ENCODE peak calls at places on chromosomes 3 and 15, in four cellular contexts. One of them, this sample, is unnamed.

GRCh38 chr3:99108508-99108907 is 207.0 kb upstream of the DCBLD2 start:
- DNase-seq in astrocyte of the spinal cord: peak
- DNase-seq in kidney epithelial cell: peak
- DNase-seq in brain microvascular endothelial cell: peak
- DNase-seq in this sample: peak

GRCh38 chr3:154979327-154979726 is 100.8 kb upstream of the MME start:
- DNase-seq in astrocyte of the spinal cord: no peak
- DNase-seq in kidney epithelial cell: no peak
- DNase-seq in brain microvascular endothelial cell: no peak
- DNase-seq in this sample: no peak

GRCh38 chr3:151925419-151925818 is 52.0 kb downstream of the SUCNR1 start:
- DNase-seq in astrocyte of the spinal cord: no peak
- DNase-seq in kidney epithelial cell: no peak
- DNase-seq in brain microvascular endothelial cell: peak
- DNase-seq in this sample: no peak

GRCh38 chr3:170717410-170718402 is 131.8 kb upstream of the SLC7A14 start:
- DNase-seq in astrocyte of the spinal cord: peak
- DNase-seq in kidney epithelial cell: no peak
- DNase-seq in brain microvascular endothelial cell: peak
- DNase-seq in this sample: no peak

GRCh38 chr15:63338170-63338569 is 43.5 kb downstream of the CA12 start:
- DNase-seq in astrocyte of the spinal cord: peak
- DNase-seq in kidney epithelial cell: peak
- DNase-seq in brain microvascular endothelial cell: no peak
- DNase-seq in this sample: peak

GRCh38 chr15:81312790-81313543 is 11.0 kb downstream of the STARD5 start:
- DNase-seq in astrocyte of the spinal cord: peak
- DNase-seq in kidney epithelial cell: peak
- DNase-seq in brain microvascular endothelial cell: peak
- DNase-seq in this sample: peak

GRCh38 chr3:64174328-64174727 is 50.9 kb downstream of the PRICKLE2 start:
- DNase-seq in astrocyte of the spinal cord: no peak
- DNase-seq in kidney epithelial cell: no peak
- DNase-seq in brain microvascular endothelial cell: no peak
- DNase-seq in this sample: no peak

GRCh38 chr15:67821784-67822451 is 3.4 kb upstream of the SKOR1 start:
- DNase-seq in astrocyte of the spinal cord: no peak
- DNase-seq in kidney epithelial cell: no peak
- DNase-seq in brain microvascular endothelial cell: no peak
- DNase-seq in this sample: no peak

GRCh38 chr3:159169828-159170227 is 368.0 kb downstream of the MFSD1 start:
- DNase-seq in astrocyte of the spinal cord: peak
- DNase-seq in kidney epithelial cell: peak
- DNase-seq in brain microvascular endothelial cell: peak
- DNase-seq in this sample: peak

GRCh38 chr3:150077581-150078247 is 107.0 kb upstream of the PFN2 start:
- DNase-seq in astrocyte of the spinal cord: no peak
- DNase-seq in kidney epithelial cell: no peak
- DNase-seq in brain microvascular endothelial cell: no peak
- DNase-seq in this sample: no peak

GRCh38 chr15:79897701-79898113 is 893 bp upstream of the MTHFS start:
- DNase-seq in astrocyte of the spinal cord: no peak
- DNase-seq in kidney epithelial cell: no peak
- DNase-seq in brain microvascular endothelial cell: no peak
- DNase-seq in this sample: no peak

GRCh38 chr15:41906608-41907007 is 12.8 kb upstream of the SPTBN5 start:
- DNase-seq in astrocyte of the spinal cord: no peak
- DNase-seq in kidney epithelial cell: no peak
- DNase-seq in brain microvascular endothelial cell: no peak
- DNase-seq in this sample: no peak

GRCh38 chr3:1380926-1381646 is 288.3 kb downstream of the CNTN6 start:
- DNase-seq in astrocyte of the spinal cord: no peak
- DNase-seq in kidney epithelial cell: no peak
- DNase-seq in brain microvascular endothelial cell: no peak
- DNase-seq in this sample: no peak

GRCh38 chr15:27902680-27903385 is 196.3 kb downstream of the OCA2 start:
- DNase-seq in astrocyte of the spinal cord: no peak
- DNase-seq in kidney epithelial cell: no peak
- DNase-seq in brain microvascular endothelial cell: no peak
- DNase-seq in this sample: no peak

GRCh38 chr3:133137042-133137393 is 98.8 kb downstream of the TMEM108 start:
- DNase-seq in astrocyte of the spinal cord: no peak
- DNase-seq in kidney epithelial cell: no peak
- DNase-seq in brain microvascular endothelial cell: no peak
- DNase-seq in this sample: no peak

GRCh38 chr15:40253179-40253790 is 14.4 kb downstream of the PAK6 start:
- DNase-seq in astrocyte of the spinal cord: no peak
- DNase-seq in kidney epithelial cell: no peak
- DNase-seq in brain microvascular endothelial cell: no peak
- DNase-seq in this sample: no peak

GRCh38 chr15:88748651-88749050 is 54.6 kb upstream of the ACAN start:
- DNase-seq in astrocyte of the spinal cord: no peak
- DNase-seq in kidney epithelial cell: no peak
- DNase-seq in brain microvascular endothelial cell: no peak
- DNase-seq in this sample: no peak

GRCh38 chr15:66883322-66883911 is 181.4 kb downstream of the SMAD6 start:
- DNase-seq in astrocyte of the spinal cord: peak
- DNase-seq in kidney epithelial cell: peak
- DNase-seq in brain microvascular endothelial cell: peak
- DNase-seq in this sample: peak

GRCh38 chr15:39433351-39433750 is 147.5 kb upstream of the THBS1 start:
- DNase-seq in astrocyte of the spinal cord: no peak
- DNase-seq in kidney epithelial cell: no peak
- DNase-seq in brain microvascular endothelial cell: no peak
- DNase-seq in this sample: no peak

GRCh38 chr3:53079147-53079546 is 33.3 kb upstream of the SFMBT1 start:
- DNase-seq in astrocyte of the spinal cord: no peak
- DNase-seq in kidney epithelial cell: no peak
- DNase-seq in brain microvascular endothelial cell: no peak
- DNase-seq in this sample: no peak

GRCh38 chr3:58250093-58250707 is 12.6 kb downstream of the ABHD6 start:
- DNase-seq in astrocyte of the spinal cord: no peak
- DNase-seq in kidney epithelial cell: no peak
- DNase-seq in brain microvascular endothelial cell: no peak
- DNase-seq in this sample: no peak

GRCh38 chr3:187210091-187210490 is 12.8 kb downstream of the RTP1 start:
- DNase-seq in astrocyte of the spinal cord: no peak
- DNase-seq in kidney epithelial cell: no peak
- DNase-seq in brain microvascular endothelial cell: no peak
- DNase-seq in this sample: no peak

GRCh38 chr3:185187391-185187790 is 34.5 kb upstream of the C3orf70 start:
- DNase-seq in astrocyte of the spinal cord: no peak
- DNase-seq in kidney epithelial cell: no peak
- DNase-seq in brain microvascular endothelial cell: no peak
- DNase-seq in this sample: no peak

GRCh38 chr3:152910211-152910610 is 75.3 kb downstream of the P2RY1 start:
- DNase-seq in astrocyte of the spinal cord: no peak
- DNase-seq in kidney epithelial cell: no peak
- DNase-seq in brain microvascular endothelial cell: no peak
- DNase-seq in this sample: no peak

GRCh38 chr15:76298986-76299385 is 12.3 kb downstream of the ETFA start:
- DNase-seq in astrocyte of the spinal cord: no peak
- DNase-seq in kidney epithelial cell: no peak
- DNase-seq in brain microvascular endothelial cell: no peak
- DNase-seq in this sample: no peak

GRCh38 chr3:36484386-36484785 is 104.1 kb downstream of the STAC start:
- DNase-seq in astrocyte of the spinal cord: peak
- DNase-seq in kidney epithelial cell: no peak
- DNase-seq in brain microvascular endothelial cell: no peak
- DNase-seq in this sample: no peak

GRCh38 chr3:56917337-56917697 is 115.6 kb upstream of the ARHGEF3 start:
- DNase-seq in astrocyte of the spinal cord: no peak
- DNase-seq in kidney epithelial cell: no peak
- DNase-seq in brain microvascular endothelial cell: no peak
- DNase-seq in this sample: no peak

GRCh38 chr3:119181765-119182164 is 8.4 kb downstream of the UPK1B start:
- DNase-seq in astrocyte of the spinal cord: no peak
- DNase-seq in kidney epithelial cell: no peak
- DNase-seq in brain microvascular endothelial cell: peak
- DNase-seq in this sample: peak

DNA sequence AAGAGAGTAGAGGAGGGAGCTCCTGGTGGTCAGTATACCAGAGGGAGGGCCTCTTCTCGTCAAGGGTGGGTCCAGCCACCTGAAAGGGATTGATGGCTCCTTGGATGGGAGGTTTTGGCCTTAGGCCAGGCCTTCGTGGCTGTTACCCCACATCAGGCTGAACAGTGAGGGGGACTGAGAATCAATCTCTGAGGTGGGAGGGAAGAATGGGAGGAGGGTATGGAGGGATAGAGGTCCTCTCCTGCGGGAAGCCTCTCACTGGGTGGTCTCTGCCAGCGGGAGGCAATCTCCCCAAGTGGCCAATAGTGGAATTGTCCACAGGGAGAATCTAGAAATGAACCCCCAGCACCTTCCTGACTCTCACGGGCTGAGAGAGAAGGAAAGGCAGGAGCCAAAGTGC is 53.5 kb downstream of the BSN start:
- DNase-seq in astrocyte of the spinal cord: no peak
- DNase-seq in kidney epithelial cell: no peak
- DNase-seq in brain microvascular endothelial cell: no peak
- DNase-seq in this sample: no peak
- TF ChIP-seq CTCF in astrocyte of the spinal cord: peak
- TF ChIP-seq CTCF in kidney epithelial cell: peak
- TF ChIP-seq CTCF in brain microvascular endothelial cell: peak
- TF ChIP-seq CTCF in this sample: peak

GRCh38 chr3:101556064-101556463 is 5.6 kb upstream of the TRMT10C start:
- DNase-seq in astrocyte of the spinal cord: no peak
- DNase-seq in kidney epithelial cell: no peak
- DNase-seq in brain microvascular endothelial cell: no peak
- DNase-seq in this sample: no peak
- TF ChIP-seq CTCF in astrocyte of the spinal cord: no peak
- TF ChIP-seq CTCF in kidney epithelial cell: no peak
- TF ChIP-seq CTCF in brain microvascular endothelial cell: no peak
- TF ChIP-seq CTCF in this sample: no peak

GRCh38 chr15:84783493-84784251 is 33.5 kb upstream of the ALPK3 start:
- DNase-seq in astrocyte of the spinal cord: no peak
- DNase-seq in kidney epithelial cell: no peak
- DNase-seq in brain microvascular endothelial cell: no peak
- DNase-seq in this sample: no peak
- TF ChIP-seq CTCF in astrocyte of the spinal cord: no peak
- TF ChIP-seq CTCF in kidney epithelial cell: no peak
- TF ChIP-seq CTCF in brain microvascular endothelial cell: peak
- TF ChIP-seq CTCF in this sample: peak

GRCh38 chr3:181696641-181697230 is 15.0 kb upstream of the SOX2 start:
- DNase-seq in astrocyte of the spinal cord: no peak
- DNase-seq in kidney epithelial cell: no peak
- DNase-seq in brain microvascular endothelial cell: no peak
- DNase-seq in this sample: no peak

GRCh38 chr3:181695661-181696491 is 15.8 kb upstream of the SOX2 start:
- DNase-seq in astrocyte of the spinal cord: peak
- DNase-seq in kidney epithelial cell: no peak
- DNase-seq in brain microvascular endothelial cell: no peak
- DNase-seq in this sample: no peak

GRCh38 chr3:181692850-181693154 is 18.9 kb upstream of the SOX2 start:
- DNase-seq in astrocyte of the spinal cord: no peak
- DNase-seq in kidney epithelial cell: no peak
- DNase-seq in brain microvascular endothelial cell: no peak
- DNase-seq in this sample: no peak

GRCh38 chr3:181693280-181693679 is 18.4 kb upstream of the SOX2 start:
- DNase-seq in astrocyte of the spinal cord: no peak
- DNase-seq in kidney epithelial cell: no peak
- DNase-seq in brain microvascular endothelial cell: no peak
- DNase-seq in this sample: no peak

DNA sequence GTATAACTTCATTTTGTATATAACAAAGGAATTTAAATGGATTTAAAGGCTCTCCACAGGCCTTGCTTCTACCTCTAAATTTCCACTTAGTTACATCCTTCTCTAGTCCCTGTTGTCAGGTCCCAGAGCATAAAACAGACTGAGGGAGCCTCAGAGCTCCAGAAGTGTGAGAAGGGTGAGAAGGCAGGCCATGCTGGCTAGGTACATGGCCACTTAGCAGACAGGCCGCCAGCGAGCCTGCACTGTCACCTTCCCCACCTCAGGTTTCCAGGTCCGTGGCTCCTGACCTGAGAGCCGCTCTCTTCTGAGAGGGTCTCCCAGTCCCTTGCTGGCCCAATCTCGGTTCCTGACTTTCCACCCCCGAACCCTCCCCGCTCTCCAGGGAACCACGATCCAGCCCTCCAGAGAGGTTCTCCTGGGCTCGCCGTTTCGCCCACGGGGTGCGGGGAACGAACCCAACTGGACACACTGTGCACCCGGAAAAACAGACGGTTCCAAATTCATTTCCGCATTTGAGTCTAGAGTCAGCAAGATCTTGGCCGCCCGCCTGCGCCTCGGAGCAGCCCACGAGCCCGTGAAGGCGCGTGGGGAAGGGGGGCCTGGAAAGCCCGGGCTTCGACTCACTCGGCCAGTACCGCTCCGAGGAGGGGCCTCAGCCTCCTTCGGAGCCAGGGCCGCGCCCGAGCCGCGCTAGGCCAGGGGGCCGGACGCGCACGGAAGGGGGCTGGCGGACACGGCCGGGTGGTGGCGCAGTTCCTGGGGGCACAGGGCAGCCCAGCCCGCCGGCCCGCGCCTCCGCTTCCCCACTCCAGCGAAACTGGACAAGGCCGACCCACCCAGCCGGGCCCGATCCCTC is 16.7 kb upstream of the SOX2 start:
- DNase-seq in astrocyte of the spinal cord: peak
- DNase-seq in kidney epithelial cell: no peak
- DNase-seq in brain microvascular endothelial cell: no peak
- DNase-seq in this sample: no peak
- TF ChIP-seq CTCF in astrocyte of the spinal cord: peak
- TF ChIP-seq CTCF in kidney epithelial cell: no peak
- TF ChIP-seq CTCF in brain microvascular endothelial cell: peak
- TF ChIP-seq CTCF in this sample: no peak

DNA sequence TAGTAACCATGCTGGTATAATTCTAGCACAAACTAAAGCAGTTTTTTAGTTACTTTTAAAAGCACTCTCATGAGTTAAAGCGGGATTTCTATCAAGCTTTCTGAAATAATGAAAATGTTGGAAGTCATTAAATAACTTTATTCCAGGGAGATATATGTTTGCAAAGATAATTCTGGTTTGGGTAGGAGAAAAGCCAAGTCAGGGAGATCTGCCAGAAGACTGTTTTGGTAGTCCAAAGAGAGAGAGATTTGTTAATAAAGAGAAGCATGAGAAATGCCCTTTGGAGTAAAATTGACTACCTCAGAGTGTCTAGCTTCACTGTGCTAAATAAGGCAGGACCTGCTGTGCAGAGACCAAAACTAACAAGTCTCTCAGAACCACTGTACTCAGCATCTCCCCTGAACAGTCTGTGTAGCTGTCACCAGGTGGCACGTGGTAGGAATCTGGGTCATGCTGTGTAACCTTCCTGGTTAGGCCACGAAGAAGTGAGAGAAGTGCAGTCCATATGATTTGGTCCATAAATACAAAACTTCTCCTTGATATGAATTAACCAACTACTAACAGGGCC is 31.6 kb upstream of the SLC35G2 start:
- DNase-seq in astrocyte of the spinal cord: peak
- DNase-seq in kidney epithelial cell: no peak
- DNase-seq in brain microvascular endothelial cell: peak
- DNase-seq in this sample: no peak
- TF ChIP-seq CTCF in astrocyte of the spinal cord: no peak
- TF ChIP-seq CTCF in kidney epithelial cell: no peak
- TF ChIP-seq CTCF in brain microvascular endothelial cell: no peak
- TF ChIP-seq CTCF in this sample: no peak

GRCh38 chr15:92077353-92078080 is 224.0 kb downstream of the SLCO3A1 start:
- DNase-seq in astrocyte of the spinal cord: peak
- DNase-seq in kidney epithelial cell: no peak
- DNase-seq in brain microvascular endothelial cell: peak
- DNase-seq in this sample: peak
- TF ChIP-seq CTCF in astrocyte of the spinal cord: peak
- TF ChIP-seq CTCF in kidney epithelial cell: peak
- TF ChIP-seq CTCF in brain microvascular endothelial cell: peak
- TF ChIP-seq CTCF in this sample: peak

This sample was measured in HFFc6.